ENCODE peak calls at places on chromosomes 6 and 20, in five cellular contexts. Q, I, S, E and B are unnamed samples.

GRCh38 chr20:63882257-63883208 is 12.4 kb upstream of the DNAJC5 start:
- DNase-seq in Q (no peak), I (no peak), S (no peak), E (no peak), B (no peak)

GRCh38 chr6:79605968-79606764 is 25.0 kb upstream of the SH3BGRL2 start:
- DNase-seq in Q (no peak), I (no peak), S (no peak), E (no peak), B (no peak)

GRCh38 chr6:46103437-46103836 is 26.4 kb upstream of the ENPP4 start:
- DNase-seq in Q (no peak), I (no peak), S (no peak), E (no peak), B (no peak)

GRCh38 chr6:82410151-82410621 is 46.6 kb downstream of the TPBG start:
- DNase-seq in Q (no peak), I (no peak), S (no peak), E (peak; percentile 54), B (no peak)

GRCh38 chr6:125759184-125759902 is 9.9 kb downstream of the HEY2 start:
- DNase-seq in Q (peak; percentile 57), I (peak; percentile 84), S (peak; percentile 42), E (no peak), B (no peak)

GRCh38 chr6:162069995-162070394 is 657.6 kb downstream of the PRKN start:
- DNase-seq in Q (no peak), I (no peak), S (no peak), E (no peak), B (no peak)

GRCh38 chr20:62433655-62434054 is 6.3 kb upstream of the RBBP8NL start:
- DNase-seq in Q (peak; percentile 44), I (no peak), S (no peak), E (no peak), B (no peak)

GRCh38 chr20:51444922-51445438 is 97.5 kb downstream of the NFATC2 start:
- DNase-seq in Q (no peak), I (no peak), S (no peak), E (no peak), B (no peak)

GRCh38 chr20:44979090-44979621 is 12.8 kb downstream of the STK4 start:
- DNase-seq in Q (no peak), I (no peak), S (no peak), E (peak; percentile 61), B (peak; percentile 94)

GRCh38 chr6:32944265-32944664 is 3.4 kb upstream of the HLA-DMB start:
- DNase-seq in Q (no peak), I (no peak), S (no peak), E (no peak), B (peak; percentile 51)

GRCh38 chr20:21515300-21516179 is 1.7 kb upstream of the NKX2-2 start:
- DNase-seq in Q (no peak), I (no peak), S (no peak), E (no peak), B (no peak)

GRCh38 chr20:21512634-21513180 is 1.2 kb downstream of the NKX2-2 start:
- DNase-seq in Q (no peak), I (no peak), S (no peak), E (no peak), B (no peak)

GRCh38 chr20:21514553-21515251 is 838 bp upstream of the NKX2-2 start:
- DNase-seq in Q (no peak), I (no peak), S (no peak), E (no peak), B (no peak)

GRCh38 chr20:21513181-21513663 is 642 bp downstream of the NKX2-2 start:
- DNase-seq in Q (no peak), I (no peak), S (no peak), E (no peak), B (no peak)

DNA sequence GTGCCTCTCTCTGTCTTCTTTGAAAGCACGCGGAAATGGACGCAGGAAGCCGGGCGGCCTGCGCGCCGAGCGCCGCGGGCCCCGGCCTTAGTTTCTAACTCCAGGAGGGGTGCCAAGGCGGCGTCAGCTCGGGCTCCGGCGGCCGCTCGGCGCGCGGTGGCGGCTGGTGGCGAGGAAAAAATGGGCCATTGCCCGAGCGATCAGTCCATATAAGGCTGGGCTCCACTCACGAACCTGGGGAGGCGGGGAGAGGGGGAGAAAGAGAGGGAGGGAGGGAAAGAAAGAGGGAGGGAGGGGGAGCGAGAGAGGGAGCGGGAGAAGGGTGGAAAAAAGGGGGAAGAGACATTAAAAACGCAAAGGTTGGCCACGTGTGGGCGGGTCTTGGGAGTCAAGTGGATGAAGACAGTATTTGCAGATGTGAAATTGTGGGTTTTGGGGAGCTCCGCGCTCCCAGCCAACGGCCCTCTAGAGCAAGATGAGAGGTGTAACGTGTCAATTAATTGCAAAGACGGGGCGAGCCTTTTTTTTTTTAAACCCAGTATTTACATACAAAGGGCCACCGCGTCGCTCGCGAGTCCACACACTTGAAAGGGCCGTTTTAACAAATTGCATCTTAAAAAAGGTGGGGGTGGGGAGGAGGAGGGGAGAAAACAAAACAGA is at the start of gene NKX2-2:
- DNase-seq in Q (no peak), I (no peak), S (no peak), E (no peak), B (no peak)
- H3K27me3 ChIP-seq in Q (peaks cover 100% of the 10 kb centered on the region), I (no peaks in the 10 kb centered on the region), S (peaks cover 100% of the 10 kb centered on the region), E (peaks cover 95% of the 10 kb centered on the region), B (peaks cover 75% of the 10 kb centered on the region)

GRCh38 chr6:17930321-17930993 is 57.0 kb downstream of the KIF13A start:
- DNase-seq in Q (no peak), I (no peak), S (no peak), E (peak; percentile 40), B (no peak)

GRCh38 chr6:17927705-17928104 is 59.7 kb downstream of the KIF13A start:
- DNase-seq in Q (peak; percentile 54), I (no peak), S (no peak), E (no peak), B (no peak)

GRCh38 chr6:17932362-17932852 is 55.0 kb downstream of the KIF13A start:
- DNase-seq in Q (peak; percentile 57), I (no peak), S (peak; percentile 84), E (peak; percentile 85), B (no peak)

GRCh38 chr6:17928514-17929430 is 58.7 kb downstream of the KIF13A start:
- DNase-seq in Q (no peak), I (no peak), S (no peak), E (peak; percentile 76), B (no peak)

GRCh38 chr6:17931227-17931626 is 56.2 kb downstream of the KIF13A start:
- DNase-seq in Q (no peak), I (no peak), S (no peak), E (no peak), B (no peak)
- H3K27ac ChIP-seq in Q (peak overlapping the region; percentile 84), I (peak overlapping the region; percentile 49), S (peak overlapping the region; percentile 89), E (no peak overlapping the region), B (no peak overlapping the region)

GRCh38 chr6:169829786-169830185 is 78.4 kb downstream of the ERMARD start:
- DNase-seq in Q (no peak), I (no peak), S (no peak), E (no peak), B (no peak)
- H3K27me3 ChIP-seq in Q (peaks cover 36% of the 10 kb centered on the region), I (no peaks in the 10 kb centered on the region), S (peaks cover 8% of the 10 kb centered on the region), E (peaks cover 4% of the 10 kb centered on the region), B (no peaks in the 10 kb centered on the region)

GRCh38 chr6:18362058-18362561 is 25.0 kb upstream of the RNF144B start:
- DNase-seq in Q (no peak), I (no peak), S (no peak), E (peak; percentile 98), B (no peak)
- H3K27ac ChIP-seq in Q (no peak overlapping the region), I (peak overlapping the region; percentile 96), S (no peak overlapping the region), E (peak overlapping the region; percentile 44), B (no peak overlapping the region)

DNA sequence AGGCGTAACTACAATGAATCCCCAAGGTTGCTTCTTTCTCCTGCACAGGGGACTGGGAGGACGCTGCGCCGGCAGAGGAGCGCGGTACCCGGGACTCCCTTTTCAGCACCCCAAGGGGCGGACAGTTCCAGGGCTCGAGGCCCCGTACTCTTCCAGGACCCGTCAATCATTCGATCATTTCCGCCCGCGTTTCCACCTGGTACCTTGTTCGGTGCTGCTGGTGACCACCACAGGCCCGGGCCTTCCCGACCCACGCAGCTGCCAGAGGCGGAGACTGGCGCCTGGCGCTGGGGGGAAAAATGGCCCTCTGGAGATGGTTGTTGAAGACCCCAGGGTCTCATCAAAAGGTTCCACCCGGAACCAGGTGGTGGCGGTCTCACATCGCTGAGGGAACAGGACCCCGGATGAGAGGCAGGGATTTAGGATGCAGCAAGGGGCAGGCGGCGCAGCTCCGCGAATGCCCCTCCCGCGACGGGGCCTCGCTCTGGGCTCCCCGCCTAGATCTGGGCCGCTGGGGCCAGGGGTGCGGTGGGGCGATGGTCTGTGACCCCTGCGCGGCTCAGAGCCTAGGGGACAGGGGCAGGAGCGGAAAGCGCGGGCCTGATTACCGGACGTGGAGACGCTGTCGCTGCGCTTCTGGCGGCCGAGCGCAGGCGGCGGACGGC is 744 bp downstream of the VSX1 start:
- DNase-seq in Q (no peak), I (no peak), S (peak; percentile 85), E (no peak), B (peak; percentile 26)
- H3K27me3 ChIP-seq in Q (peaks cover 100% of the 10 kb centered on the region), I (no peaks in the 10 kb centered on the region), S (peaks cover 100% of the 10 kb centered on the region), E (peaks cover 85% of the 10 kb centered on the region), B (peaks cover 52% of the 10 kb centered on the region)